ENCODE peak calls at places on chromosome 20, in eight cellular contexts. K is pancreas; B is CD8-positive, alpha-beta T cell; X is A549; D is stomach; M is keratinocyte; N is neural progenitor cell; U is dorsolateral prefrontal cortex. H is an unnamed sample.

GRCh38 chr20:29086938-29087337 is 2170.5 kb upstream of the DEFB115 start:
- DNase-seq in K (no peak), B (no peak), X (no peak), D (no peak), M (no peak), N (no peak), U (no peak), H (no peak)

GRCh38 chr20:3304456-3304855 is 65.5 kb upstream of the SLC4A11 start:
- DNase-seq in K (no peak), B (no peak), X (no peak), D (no peak), M (no peak), N (no peak), U (no peak), H (no peak)

GRCh38 chr20:34124469-34125249 is 12.6 kb upstream of the EIF2S2 start:
- DNase-seq in K (no peak), B (no peak), X (no peak), D (no peak), M (no peak), N (no peak), U (no peak), H (no peak)

GRCh38 chr20:40422665-40423064 is 266.4 kb downstream of the MAFB start:
- DNase-seq in K (no peak), B (no peak), X (no peak), D (no peak), M (no peak), N (no peak), U (no peak), H (peak)

GRCh38 chr20:3316131-3316530 is 77.1 kb upstream of the SLC4A11 start:
- DNase-seq in K (no peak), B (no peak), X (no peak), D (no peak), M (no peak), N (no peak), U (no peak), H (no peak)

GRCh38 chr20:42686057-42686456 is 503.6 kb downstream of the PTPRT start:
- DNase-seq in K (peak), B (no peak), X (no peak), D (no peak), M (no peak), N (no peak), U (no peak), H (no peak)

GRCh38 chr20:58763076-58763475 is 70.5 kb downstream of the NPEPL1 start:
- DNase-seq in K (no peak), B (no peak), X (no peak), D (no peak), M (no peak), N (no peak), U (no peak), H (no peak)

GRCh38 chr20:17787816-17788215 is 88.0 kb downstream of the BANF2 start:
- DNase-seq in K (no peak), B (no peak), X (no peak), D (no peak), M (no peak), N (no peak), U (no peak), H (no peak)

GRCh38 chr20:60255866-60256265 is 297.6 kb downstream of the CDH26 start:
- DNase-seq in K (no peak), B (no peak), X (no peak), D (no peak), M (no peak), N (no peak), U (no peak), H (peak)

GRCh38 chr20:20621191-20621590 is 91.3 kb downstream of the RALGAPA2 start:
- DNase-seq in K (no peak), B (no peak), X (no peak), D (no peak), M (no peak), N (no peak), U (no peak), H (no peak)

GRCh38 chr20:57481281-57481711 is 43.6 kb downstream of the CTCFL start:
- DNase-seq in K (no peak), B (no peak), X (no peak), D (no peak), M (no peak), N (no peak), U (peak), H (no peak)

GRCh38 chr20:63002511-63002910 is 4.3 kb downstream of the BHLHE23 start:
- DNase-seq in K (no peak), B (no peak), X (no peak), D (no peak), M (no peak), N (no peak), U (no peak), H (no peak)

GRCh38 chr20:62358171-62358719 is 8.9 kb downstream of the LAMA5 start:
- DNase-seq in K (peak), B (no peak), X (no peak), D (peak), M (no peak), N (no peak), U (no peak), H (no peak)

GRCh38 chr20:61723538-61724257 is 342.0 kb downstream of the TAF4 start:
- DNase-seq in K (peak), B (no peak), X (no peak), D (no peak), M (no peak), N (no peak), U (no peak), H (no peak)

GRCh38 chr20:8860011-8860495 is 208.8 kb upstream of the PLCB4 start:
- DNase-seq in K (no peak), B (no peak), X (peak), D (no peak), M (no peak), N (no peak), U (no peak), H (peak)

GRCh38 chr20:11260611-11261010 is 586.8 kb upstream of the JAG1 start:
- DNase-seq in K (no peak), B (no peak), X (no peak), D (no peak), M (no peak), N (no peak), U (no peak), H (peak)

GRCh38 chr20:51758978-51759544 is 9.1 kb downstream of the ATP9A start:
- DNase-seq in K (no peak), B (no peak), X (no peak), D (no peak), M (no peak), N (no peak), U (peak), H (no peak)

GRCh38 chr20:33902011-33902410 is 90.9 kb downstream of the CHMP4B start:
- DNase-seq in K (no peak), B (no peak), X (no peak), D (no peak), M (no peak), N (no peak), U (no peak), H (no peak)

GRCh38 chr20:12966468-12967085 is 42.2 kb upstream of the SPTLC3 start:
- DNase-seq in K (no peak), B (no peak), X (no peak), D (no peak), M (no peak), N (peak), U (no peak), H (peak)

GRCh38 chr20:44615876-44616603 is 33.7 kb downstream of the PKIG start:
- DNase-seq in K (no peak), B (no peak), X (no peak), D (no peak), M (no peak), N (no peak), U (peak), H (no peak)

GRCh38 chr20:50893620-50894019 is 37.6 kb downstream of the ADNP start:
- DNase-seq in K (no peak), B (no peak), X (no peak), D (no peak), M (no peak), N (no peak), U (no peak), H (no peak)

GRCh38 chr20:58019027-58019849 is 209.2 kb downstream of the ANKRD60 start:
- DNase-seq in K (no peak), B (no peak), X (no peak), D (no peak), M (no peak), N (no peak), U (no peak), H (peak)

GRCh38 chr20:39524371-39524911 is 562.3 kb downstream of the DHX35 start:
- DNase-seq in K (no peak), B (no peak), X (no peak), D (no peak), M (no peak), N (no peak), U (no peak), H (no peak)

GRCh38 chr20:44785768-44786167 is 24.6 kb downstream of the RIMS4 start:
- DNase-seq in K (no peak), B (no peak), X (peak), D (no peak), M (no peak), N (peak), U (no peak), H (no peak)

GRCh38 chr20:38307371-38308046 is 3.6 kb downstream of the BPI start:
- DNase-seq in K (no peak), B (no peak), X (no peak), D (no peak), M (no peak), N (peak), U (no peak), H (peak)

GRCh38 chr20:31604567-31605030 is 490 bp upstream of the ID1 start:
- DNase-seq in K (no peak), B (no peak), X (no peak), D (no peak), M (no peak), N (peak), U (no peak), H (no peak)

GRCh38 chr20:43749734-43750294 is 23.0 kb upstream of the GTSF1L start:
- DNase-seq in K (peak), B (peak), X (peak), D (peak), M (no peak), N (peak), U (peak), H (peak)

GRCh38 chr20:52926505-52926904 is 45.7 kb upstream of the TSHZ2 start:
- DNase-seq in K (no peak), B (no peak), X (no peak), D (no peak), M (no peak), N (no peak), U (no peak), H (no peak)

GRCh38 chr20:57930328-57930727 is 220.5 kb upstream of the PMEPA1 start:
- DNase-seq in K (no peak), B (no peak), X (no peak), D (no peak), M (no peak), N (peak), U (no peak), H (no peak)

GRCh38 chr20:48635791-48636267 is 192.0 kb downstream of the PREX1 start:
- DNase-seq in K (no peak), B (peak), X (peak), D (no peak), M (no peak), N (peak), U (peak), H (peak)

GRCh38 chr20:8432435-8433148 is 300.5 kb downstream of the PLCB1 start:
- DNase-seq in K (no peak), B (no peak), X (no peak), D (no peak), M (no peak), N (no peak), U (no peak), H (no peak)

GRCh38 chr20:58546756-58547526 is 31.7 kb upstream of the APCDD1L start:
- DNase-seq in K (no peak), B (no peak), X (no peak), D (peak), M (no peak), N (no peak), U (no peak), H (no peak)

GRCh38 chr20:49674383-49675352 is 39.0 kb downstream of the B4GALT5 start:
- DNase-seq in K (no peak), B (no peak), X (peak), D (no peak), M (peak), N (no peak), U (no peak), H (peak)

GRCh38 chr20:49680475-49680874 is 33.2 kb downstream of the B4GALT5 start:
- DNase-seq in K (no peak), B (no peak), X (no peak), D (no peak), M (no peak), N (no peak), U (no peak), H (no peak)

GRCh38 chr20:49677777-49678758 is 35.6 kb downstream of the B4GALT5 start:
- DNase-seq in K (no peak), B (no peak), X (no peak), D (peak), M (no peak), N (no peak), U (no peak), H (no peak)

GRCh38 chr20:49675368-49676151 is 38.1 kb downstream of the B4GALT5 start:
- DNase-seq in K (no peak), B (no peak), X (peak), D (no peak), M (no peak), N (no peak), U (no peak), H (no peak)

DNA sequence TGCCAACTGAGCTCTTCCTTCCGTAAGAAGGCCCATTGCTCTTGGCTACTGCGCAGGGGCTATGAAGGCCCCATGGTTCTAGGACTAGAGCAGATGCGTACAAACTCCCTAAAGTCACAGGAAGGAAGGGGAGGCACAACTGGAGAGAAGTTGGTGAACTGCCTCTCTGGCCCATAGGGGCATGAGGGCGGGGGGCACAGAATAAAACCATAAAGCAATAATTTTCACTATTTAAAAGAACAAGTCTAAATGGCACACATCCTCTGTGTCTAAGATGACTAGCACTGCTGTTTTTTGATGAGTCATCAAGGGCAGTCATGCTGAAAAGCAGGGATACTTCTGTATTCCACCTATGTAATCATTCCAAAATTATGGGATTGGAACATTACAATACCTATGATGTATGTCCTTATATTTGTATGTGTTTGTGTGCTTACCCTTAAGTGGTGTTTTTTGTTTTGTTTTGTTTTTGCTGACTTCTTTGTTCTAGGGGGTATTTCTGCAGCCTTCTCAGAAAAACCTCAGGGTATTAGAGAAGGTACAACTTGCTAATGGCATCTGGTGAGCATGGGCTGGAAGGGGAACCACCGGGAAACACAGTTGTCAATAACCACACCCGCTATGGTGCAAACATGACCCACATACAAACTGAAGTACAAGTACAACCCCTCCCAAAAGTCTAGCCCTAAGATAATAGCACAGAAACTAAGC is 36.9 kb downstream of the B4GALT5 start:
- DNase-seq in K (no peak), B (peak), X (peak), D (peak), M (no peak), N (no peak), U (no peak), H (peak)
- H3K4me3 ChIP-seq in K (no peak), B (no peak), X (peak), D (no peak), M (no peak), N (no peak), U (no peak), H (no peak)

GRCh38 chr20:64133951-64134407 is 26.6 kb upstream of the NPBWR2 start:
- DNase-seq in K (no peak), B (no peak), X (no peak), D (no peak), M (no peak), N (peak), U (no peak), H (no peak)
- TF ChIP-seq CTCF in K (no peak), B (no peak), X (peak), D (no peak), M (no peak), N (peak), U (no peak), H (peak)

DNA sequence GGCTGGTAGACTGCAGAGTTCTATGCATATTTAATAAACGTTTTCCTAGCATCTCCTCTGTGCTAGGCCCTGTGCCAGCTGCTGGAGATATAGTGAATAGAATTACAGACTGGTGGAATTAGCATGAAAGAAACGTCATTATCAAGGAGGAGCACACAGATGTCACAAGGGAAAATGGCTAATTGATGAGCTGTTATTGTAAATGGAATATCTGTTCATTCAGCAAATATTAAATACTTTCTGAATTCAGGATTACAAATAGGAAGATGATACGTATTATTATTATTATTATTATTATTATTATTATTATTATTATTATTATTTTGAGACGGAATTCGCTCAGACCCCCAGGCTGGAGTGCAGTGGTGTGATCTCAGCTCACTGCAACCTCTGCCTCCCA is 1.2 kb downstream of the AAR2 start:
- DNase-seq in K (no peak), B (no peak), X (no peak), D (no peak), M (no peak), N (no peak), U (no peak), H (no peak)
- H3K4me3 ChIP-seq in K (peak), B (peak), X (peak), D (peak), M (peak), N (peak), U (peak), H (peak)

GRCh38 chr20:25033941-25034335 is 24.0 kb downstream of the ACSS1 start:
- DNase-seq in K (no peak), B (no peak), X (no peak), D (no peak), M (no peak), N (no peak), U (no peak), H (no peak)

GRCh38 chr20:25033250-25033940 is 24.5 kb downstream of the ACSS1 start:
- DNase-seq in K (no peak), B (no peak), X (no peak), D (no peak), M (no peak), N (no peak), U (no peak), H (no peak)

GRCh38 chr20:25031241-25031640 is 26.7 kb downstream of the ACSS1 start:
- DNase-seq in K (no peak), B (no peak), X (no peak), D (no peak), M (no peak), N (no peak), U (no peak), H (no peak)

GRCh38 chr20:25032065-25032477 is 25.9 kb downstream of the ACSS1 start:
- DNase-seq in K (no peak), B (no peak), X (no peak), D (no peak), M (no peak), N (no peak), U (peak), H (no peak)

DNA sequence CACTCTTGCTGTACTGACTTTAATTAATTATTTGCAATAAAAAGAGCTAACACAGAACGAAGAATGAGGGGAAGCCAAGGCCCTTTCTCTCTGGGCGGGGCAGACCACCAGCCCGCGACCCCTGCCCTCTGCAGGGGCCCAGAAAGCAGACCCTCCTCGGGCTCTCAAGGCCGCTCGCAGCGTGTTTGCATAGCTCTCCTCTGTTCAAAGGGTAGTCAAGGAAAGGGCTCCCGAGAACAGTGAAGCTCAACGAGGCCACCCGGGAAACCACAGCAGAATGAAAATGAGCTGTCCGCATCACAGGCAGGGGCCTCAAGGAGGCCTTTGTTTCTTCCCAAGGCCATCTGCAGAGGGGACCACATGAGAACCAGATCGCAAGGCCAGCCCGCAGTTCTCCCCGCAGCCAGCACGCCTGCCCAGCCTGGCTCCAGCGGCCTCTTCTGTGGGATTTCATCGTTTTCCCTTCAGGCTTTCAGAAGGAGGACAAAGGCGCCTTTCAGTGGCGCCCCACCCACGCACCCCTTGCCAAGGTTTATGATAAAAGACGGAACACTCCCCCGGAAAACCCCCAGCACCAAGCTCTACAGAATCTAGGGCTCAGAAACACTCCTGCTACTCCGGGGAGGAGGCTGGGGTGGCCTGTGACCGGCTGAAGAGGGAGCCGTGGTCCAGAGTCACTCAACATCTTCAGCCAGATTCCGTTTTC is 25.3 kb downstream of the ACSS1 start:
- DNase-seq in K (no peak), B (no peak), X (no peak), D (peak), M (no peak), N (peak), U (peak), H (peak)
- TF ChIP-seq CTCF in K (no peak), B (no peak), X (no peak), D (no peak), M (no peak), N (no peak), U (peak), H (no peak)